ENCODE peak calls at places on chromosome 21, in four cellular contexts. X is psoas muscle, J is lower lobe of right lung, P is upper lobe of left lung. N is an unnamed sample.

GRCh38 chr21:36422279-36423098 is 37.3 kb downstream of the CHAF1B start:
- DNase-seq in X (peak; percentile 43), J (peak; percentile 63), P (no peak), N (no peak)

GRCh38 chr21:21673959-21674358 is 675.8 kb downstream of the NCAM2 start:
- DNase-seq in X (no peak), J (no peak), P (no peak), N (no peak)

GRCh38 chr21:37118187-37118826 is 45.3 kb downstream of the TTC3 start:
- DNase-seq in X (no peak), J (no peak), P (no peak), N (no peak)

GRCh38 chr21:41426656-41427311 is 745 bp downstream of the MX1 start:
- DNase-seq in X (peak; percentile 28), J (no peak), P (peak; percentile 83), N (no peak)

GRCh38 chr21:42815217-42815616 is 64.1 kb downstream of the WDR4 start:
- DNase-seq in X (no peak), J (no peak), P (no peak), N (no peak)

GRCh38 chr21:42671778-42672593 is 18.6 kb downstream of the PDE9A start:
- DNase-seq in X (no peak), J (no peak), P (no peak), N (no peak)

GRCh38 chr21:15549671-15550070 is 180.1 kb upstream of the USP25 start:
- DNase-seq in X (no peak), J (no peak), P (no peak), N (no peak)

GRCh38 chr21:32930673-32931072 is 95.1 kb upstream of the OLIG2 start:
- DNase-seq in X (no peak), J (no peak), P (no peak), N (no peak)

GRCh38 chr21:43209575-43210453 is 41.0 kb downstream of the CRYAA start:
- DNase-seq in X (peak; percentile 40), J (no peak), P (peak; percentile 70), N (no peak)

GRCh38 chr21:35014302-35015044 is 34.6 kb downstream of the RUNX1 start:
- DNase-seq in X (no peak), J (no peak), P (no peak), N (no peak)

GRCh38 chr21:46111857-46112730 is 14.2 kb downstream of the COL6A2 start:
- DNase-seq in X (peak; percentile 15), J (peak; percentile 42), P (peak; percentile 82), N (peak; percentile 5)

GRCh38 chr21:30668776-30669175 is 26.1 kb downstream of the KRTAP20-3 start:
- DNase-seq in X (no peak), J (no peak), P (no peak), N (no peak)
- H3K9me3 ChIP-seq in X (no peaks in the 10 kb centered on the region), J (no peaks in the 10 kb centered on the region), P (no peaks in the 10 kb centered on the region), N (no peaks in the 10 kb centered on the region)

GRCh38 chr21:19853061-19853460 is 1145.1 kb upstream of the NCAM2 start:
- DNase-seq in X (no peak), J (no peak), P (peak; percentile 71), N (no peak)
- H3K9me3 ChIP-seq in X (no peaks in the 10 kb centered on the region), J (no peaks in the 10 kb centered on the region), P (no peaks in the 10 kb centered on the region), N (no peaks in the 10 kb centered on the region)

GRCh38 chr21:28213221-28213620 is 779.5 kb downstream of the LTN1 start:
- DNase-seq in X (no peak), J (no peak), P (no peak), N (no peak)
- H3K9me3 ChIP-seq in X (no peaks in the 10 kb centered on the region), J (no peaks in the 10 kb centered on the region), P (no peaks in the 10 kb centered on the region), N (no peaks in the 10 kb centered on the region)

DNA sequence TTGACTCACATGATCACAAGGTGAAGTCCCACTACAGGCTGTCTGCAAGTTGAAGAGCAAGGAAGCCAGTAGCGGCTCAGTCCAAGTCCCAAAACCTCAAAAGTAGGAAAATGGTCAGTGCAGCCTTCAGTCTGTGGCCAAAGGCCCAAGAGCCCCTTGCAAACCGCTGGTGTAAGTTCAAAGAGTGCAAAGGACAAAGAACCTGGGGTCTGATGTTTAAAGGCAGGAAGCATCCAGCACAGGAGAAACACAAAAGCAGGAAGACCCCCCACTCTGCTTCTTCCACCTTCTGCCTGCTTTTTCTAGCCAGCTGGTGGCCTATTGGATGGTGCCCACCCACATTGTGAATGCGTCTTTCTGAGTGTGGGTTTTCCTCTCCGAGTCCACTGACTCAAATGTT is 2222.6 kb downstream of the MRPL39 start:
- DNase-seq in X (no peak), J (no peak), P (no peak), N (no peak)
- H3K9me3 ChIP-seq in X (no peaks in the 10 kb centered on the region), J (no peaks in the 10 kb centered on the region), P (no peaks in the 10 kb centered on the region), N (peaks cover 4% of the 10 kb centered on the region)

DNA sequence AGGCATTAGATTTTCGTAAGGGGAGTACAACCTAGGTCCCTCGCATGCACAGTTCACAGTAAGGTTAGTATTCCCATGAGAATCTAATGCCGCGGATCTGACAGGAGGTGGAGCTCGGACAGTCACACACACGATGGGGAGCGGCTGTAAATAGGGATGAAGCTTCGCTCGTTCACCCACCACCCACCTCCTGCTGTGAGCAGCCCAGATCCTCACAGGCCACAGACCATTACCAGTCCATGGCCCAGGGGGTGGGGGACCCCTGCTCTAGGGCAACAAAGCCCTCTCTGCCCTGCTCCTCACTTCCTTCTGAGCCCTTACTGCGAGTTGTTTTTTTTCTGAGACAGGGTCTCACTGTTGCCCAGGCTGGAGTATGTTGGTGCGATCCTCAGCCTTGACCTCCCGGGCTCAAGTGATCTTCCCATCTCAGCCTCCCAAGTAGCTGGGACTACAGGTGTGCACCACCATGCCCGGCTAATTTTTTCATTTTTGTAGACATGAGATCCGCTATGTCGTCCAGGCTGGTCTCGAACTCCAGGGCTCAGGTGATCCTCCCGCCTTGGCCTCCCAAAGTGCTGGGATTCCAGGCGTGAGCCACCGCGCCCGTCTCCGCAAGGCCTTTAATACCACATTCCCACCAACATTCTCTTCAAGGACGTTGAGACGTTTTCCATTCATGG is 21.3 kb downstream of the TRPM2 start:
- DNase-seq in X (no peak), J (no peak), P (no peak), N (no peak)
- H3K9me3 ChIP-seq in X (no peaks in the 10 kb centered on the region), J (no peaks in the 10 kb centered on the region), P (no peaks in the 10 kb centered on the region), N (no peaks in the 10 kb centered on the region)

GRCh38 chr21:40299441-40299840 is 432.2 kb downstream of the PCP4 start:
- DNase-seq in X (no peak), J (no peak), P (no peak), N (no peak)
- H3K9me3 ChIP-seq in X (no peaks in the 10 kb centered on the region), J (no peaks in the 10 kb centered on the region), P (no peaks in the 10 kb centered on the region), N (no peaks in the 10 kb centered on the region)